ENCODE peak calls at places on chromosomes 4 and X, in seven cellular contexts. K is uterus; H is LoVo; L is NCI-H82; V is H4; S is activated naive CD4-positive, alpha-beta T cell; Z is smooth muscle cell of the brain vasculature. Y is an unnamed sample.

GRCh38 chrX:31269914-31270313 is 198.1 kb upstream of the FTHL17 start:
- DNase-seq in K (no peak), H (no peak), L (no peak), V (no peak), S (no peak), Z (no peak), Y (no peak)

GRCh38 chr4:151223465-151223864 is 53.5 kb upstream of the PRSS48 start:
- DNase-seq in K (no peak), H (no peak), L (no peak), V (no peak), S (no peak), Z (no peak), Y (no peak)

GRCh38 chr4:61373901-61374611 is 173.9 kb downstream of the ADGRL3 start:
- DNase-seq in K (no peak), H (no peak), L (no peak), V (peak), S (no peak), Z (no peak), Y (no peak)

GRCh38 chrX:46967547-46967946 is 55.3 kb downstream of the JADE3 start:
- DNase-seq in K (no peak), H (no peak), L (no peak), V (no peak), S (no peak), Z (no peak), Y (no peak)

GRCh38 chr4:175035907-175036306 is 117.7 kb downstream of the ADAM29 start:
- DNase-seq in K (no peak), H (peak), L (no peak), V (peak), S (no peak), Z (no peak), Y (peak)

GRCh38 chrX:103540145-103540544 is 20.9 kb upstream of the RAB40A start:
- DNase-seq in K (no peak), H (no peak), L (no peak), V (peak), S (no peak), Z (no peak), Y (no peak)

GRCh38 chr4:165207016-165207430 is 338 bp upstream of the KLHL2 start:
- DNase-seq in K (no peak), H (no peak), L (peak), V (peak), S (no peak), Z (no peak), Y (no peak)

GRCh38 chr4:53782468-53782865 is 191.2 kb upstream of the LNX1 start:
- DNase-seq in K (no peak), H (no peak), L (no peak), V (no peak), S (no peak), Z (no peak), Y (no peak)

GRCh38 chr4:145090370-145090769 is 7.6 kb downstream of the ANAPC10 start:
- DNase-seq in K (no peak), H (no peak), L (no peak), V (no peak), S (no peak), Z (no peak), Y (no peak)

Y was measured in astrocyte of the cerebellum.